ENCODE peak calls at places on chromosomes 3 and 15, in nine cellular contexts. One of them, this sample, is unnamed. For H3K4me1, the result is how much of the 10 kb centered on the place peaks cover.

GRCh38 chr15:59567369-59567768 is 44.2 kb upstream of the GCNT3 start:
- DNase-seq in IMR-90: no peak
- DNase-seq in tibial nerve: no peak
- DNase-seq in spleen: no peak
- DNase-seq in pancreas: no peak
- DNase-seq in Panc1: no peak
- DNase-seq in psoas muscle: no peak
- DNase-seq in suprapubic skin: no peak
- DNase-seq in A549: peak
- DNase-seq in this sample: no peak

GRCh38 chr3:186255703-186256331 is 106.2 kb downstream of the DGKG start:
- DNase-seq in tibial nerve: no peak
- DNase-seq in A549: no peak
- DNase-seq in Panc1: no peak
- DNase-seq in pancreas: peak
- DNase-seq in IMR-90: no peak
- DNase-seq in spleen: peak
- DNase-seq in psoas muscle: no peak
- DNase-seq in suprapubic skin: no peak
- DNase-seq in this sample: no peak

GRCh38 chr3:36907911-36908646 is 36.8 kb downstream of the TRANK1 start:
- DNase-seq in psoas muscle: peak
- DNase-seq in IMR-90: peak
- DNase-seq in pancreas: peak
- DNase-seq in spleen: peak
- DNase-seq in tibial nerve: peak
- DNase-seq in Panc1: peak
- DNase-seq in A549: peak
- DNase-seq in suprapubic skin: no peak
- DNase-seq in this sample: peak

GRCh38 chr15:79282371-79283251 is at the start of gene ANKRD34C:
- DNase-seq in Panc1: no peak
- DNase-seq in psoas muscle: no peak
- DNase-seq in tibial nerve: no peak
- DNase-seq in spleen: no peak
- DNase-seq in suprapubic skin: no peak
- DNase-seq in pancreas: peak
- DNase-seq in A549: no peak
- DNase-seq in IMR-90: no peak
- DNase-seq in this sample: no peak

GRCh38 chr15:67066041-67067021 is 929 bp downstream of the SMAD3 start:
- DNase-seq in IMR-90: peak
- DNase-seq in pancreas: peak
- DNase-seq in psoas muscle: no peak
- DNase-seq in suprapubic skin: no peak
- DNase-seq in Panc1: no peak
- DNase-seq in A549: no peak
- DNase-seq in spleen: peak
- DNase-seq in tibial nerve: no peak
- DNase-seq in this sample: no peak

GRCh38 chr15:25933456-25934158 is 70.5 kb upstream of the ATP10A start:
- DNase-seq in suprapubic skin: no peak
- DNase-seq in IMR-90: peak
- DNase-seq in A549: peak
- DNase-seq in psoas muscle: peak
- DNase-seq in Panc1: peak
- DNase-seq in spleen: peak
- DNase-seq in pancreas: peak
- DNase-seq in tibial nerve: peak
- DNase-seq in this sample: peak

GRCh38 chr3:144770813-144771400 is 799.3 kb downstream of the DIPK2A start:
- DNase-seq in pancreas: no peak
- DNase-seq in Panc1: no peak
- DNase-seq in spleen: no peak
- DNase-seq in psoas muscle: no peak
- DNase-seq in tibial nerve: peak
- DNase-seq in suprapubic skin: no peak
- DNase-seq in IMR-90: peak
- DNase-seq in A549: peak
- DNase-seq in this sample: no peak

GRCh38 chr3:114846252-114846651 is 300.8 kb downstream of the ZBTB20 start:
- DNase-seq in spleen: no peak
- DNase-seq in pancreas: no peak
- DNase-seq in Panc1: no peak
- DNase-seq in suprapubic skin: no peak
- DNase-seq in tibial nerve: no peak
- DNase-seq in A549: no peak
- DNase-seq in IMR-90: no peak
- DNase-seq in psoas muscle: no peak
- DNase-seq in this sample: no peak

GRCh38 chr15:91984006-91984405 is 130.5 kb downstream of the SLCO3A1 start:
- DNase-seq in IMR-90: no peak
- DNase-seq in Panc1: no peak
- DNase-seq in psoas muscle: no peak
- DNase-seq in suprapubic skin: no peak
- DNase-seq in tibial nerve: no peak
- DNase-seq in spleen: no peak
- DNase-seq in pancreas: no peak
- DNase-seq in A549: no peak
- DNase-seq in this sample: no peak

GRCh38 chr3:172646439-172647015 is 64.3 kb downstream of the NCEH1 start:
- DNase-seq in pancreas: no peak
- DNase-seq in suprapubic skin: no peak
- DNase-seq in tibial nerve: peak
- DNase-seq in Panc1: no peak
- DNase-seq in IMR-90: peak
- DNase-seq in psoas muscle: no peak
- DNase-seq in A549: no peak
- DNase-seq in spleen: no peak
- DNase-seq in this sample: peak

GRCh38 chr3:152270145-152270870 is 1.6 kb downstream of the MBNL1 start:
- DNase-seq in psoas muscle: no peak
- DNase-seq in tibial nerve: no peak
- DNase-seq in A549: no peak
- DNase-seq in spleen: no peak
- DNase-seq in IMR-90: no peak
- DNase-seq in Panc1: no peak
- DNase-seq in pancreas: no peak
- DNase-seq in suprapubic skin: no peak
- DNase-seq in this sample: peak

GRCh38 chr3:16286672-16287604 is 21.9 kb downstream of the OXNAD1 start:
- DNase-seq in pancreas: no peak
- DNase-seq in psoas muscle: no peak
- DNase-seq in tibial nerve: no peak
- DNase-seq in Panc1: no peak
- DNase-seq in suprapubic skin: no peak
- DNase-seq in A549: no peak
- DNase-seq in spleen: no peak
- DNase-seq in IMR-90: no peak
- DNase-seq in this sample: no peak

GRCh38 chr3:48466386-48467109 is 20.0 kb downstream of the ATRIP start:
- DNase-seq in psoas muscle: no peak
- DNase-seq in pancreas: peak
- DNase-seq in suprapubic skin: no peak
- DNase-seq in tibial nerve: no peak
- DNase-seq in spleen: peak
- DNase-seq in IMR-90: no peak
- DNase-seq in Panc1: no peak
- DNase-seq in A549: no peak
- DNase-seq in this sample: no peak
- H3K4me1 ChIP-seq in psoas muscle: under half
- H3K4me1 ChIP-seq in pancreas: under half
- H3K4me1 ChIP-seq in suprapubic skin: half or more
- H3K4me1 ChIP-seq in tibial nerve: half or more
- H3K4me1 ChIP-seq in spleen: half or more
- H3K4me1 ChIP-seq in IMR-90: under half
- H3K4me1 ChIP-seq in Panc1: under half
- H3K4me1 ChIP-seq in A549: half or more
- H3K4me1 ChIP-seq in this sample: under half

DNA sequence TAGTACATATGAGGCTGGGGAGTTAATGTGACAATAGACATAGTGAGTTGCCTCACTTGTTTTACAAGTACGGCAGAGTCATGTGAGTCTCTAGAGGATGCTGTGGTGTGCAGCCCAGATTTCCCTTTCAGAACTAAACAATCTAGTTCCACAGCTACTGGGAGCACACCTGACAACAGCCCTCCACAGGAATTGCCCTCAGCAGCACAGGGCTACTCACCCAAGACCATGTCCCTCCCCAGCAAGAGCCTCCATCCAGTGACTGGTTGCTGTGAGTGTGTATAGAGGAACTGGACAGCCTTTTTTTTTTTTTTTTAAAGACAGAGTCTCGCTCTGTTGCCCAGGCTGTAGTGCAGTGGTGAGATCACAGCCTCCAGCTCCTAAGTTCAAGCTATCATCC is 40.2 kb upstream of the UBE2E2 start:
- DNase-seq in suprapubic skin: no peak
- DNase-seq in Panc1: no peak
- DNase-seq in pancreas: no peak
- DNase-seq in IMR-90: no peak
- DNase-seq in A549: no peak
- DNase-seq in spleen: no peak
- DNase-seq in psoas muscle: no peak
- DNase-seq in tibial nerve: no peak
- DNase-seq in this sample: peak
- TF ChIP-seq CTCF in suprapubic skin: no peak
- TF ChIP-seq CTCF in Panc1: no peak
- TF ChIP-seq CTCF in pancreas: no peak
- TF ChIP-seq CTCF in IMR-90: no peak
- TF ChIP-seq CTCF in A549: no peak
- TF ChIP-seq CTCF in spleen: no peak
- TF ChIP-seq CTCF in psoas muscle: no peak
- TF ChIP-seq CTCF in tibial nerve: no peak
- TF ChIP-seq CTCF in this sample: no peak

GRCh38 chr15:41789237-41789636 is 15.0 kb downstream of the MAPKBP1 start:
- DNase-seq in spleen: no peak
- DNase-seq in Panc1: no peak
- DNase-seq in tibial nerve: no peak
- DNase-seq in A549: no peak
- DNase-seq in IMR-90: no peak
- DNase-seq in psoas muscle: no peak
- DNase-seq in suprapubic skin: no peak
- DNase-seq in pancreas: no peak
- DNase-seq in this sample: no peak
- H3K4me1 ChIP-seq in spleen: under half
- H3K4me1 ChIP-seq in Panc1: under half
- H3K4me1 ChIP-seq in tibial nerve: under half
- H3K4me1 ChIP-seq in A549: under half
- H3K4me1 ChIP-seq in IMR-90: under half
- H3K4me1 ChIP-seq in psoas muscle: under half
- H3K4me1 ChIP-seq in suprapubic skin: half or more
- H3K4me1 ChIP-seq in pancreas: under half
- H3K4me1 ChIP-seq in this sample: under half

GRCh38 chr3:123344175-123344908 is 104.5 kb downstream of the ADCY5 start:
- DNase-seq in tibial nerve: no peak
- DNase-seq in spleen: peak
- DNase-seq in IMR-90: peak
- DNase-seq in psoas muscle: no peak
- DNase-seq in Panc1: no peak
- DNase-seq in suprapubic skin: no peak
- DNase-seq in pancreas: no peak
- DNase-seq in A549: no peak
- DNase-seq in this sample: no peak

GRCh38 chr3:123346041-123346440 is 102.8 kb downstream of the ADCY5 start:
- DNase-seq in pancreas: no peak
- DNase-seq in suprapubic skin: no peak
- DNase-seq in IMR-90: no peak
- DNase-seq in Panc1: no peak
- DNase-seq in spleen: peak
- DNase-seq in tibial nerve: no peak
- DNase-seq in A549: no peak
- DNase-seq in psoas muscle: no peak
- DNase-seq in this sample: no peak

GRCh38 chr3:123346726-123347125 is 102.2 kb downstream of the ADCY5 start:
- DNase-seq in A549: no peak
- DNase-seq in suprapubic skin: no peak
- DNase-seq in pancreas: no peak
- DNase-seq in tibial nerve: no peak
- DNase-seq in psoas muscle: no peak
- DNase-seq in Panc1: no peak
- DNase-seq in spleen: peak
- DNase-seq in IMR-90: no peak
- DNase-seq in this sample: no peak

GRCh38 chr3:123343296-123344174 is 105.4 kb downstream of the ADCY5 start:
- DNase-seq in A549: no peak
- DNase-seq in tibial nerve: no peak
- DNase-seq in Panc1: no peak
- DNase-seq in pancreas: no peak
- DNase-seq in suprapubic skin: no peak
- DNase-seq in psoas muscle: no peak
- DNase-seq in IMR-90: no peak
- DNase-seq in spleen: peak
- DNase-seq in this sample: no peak

DNA sequence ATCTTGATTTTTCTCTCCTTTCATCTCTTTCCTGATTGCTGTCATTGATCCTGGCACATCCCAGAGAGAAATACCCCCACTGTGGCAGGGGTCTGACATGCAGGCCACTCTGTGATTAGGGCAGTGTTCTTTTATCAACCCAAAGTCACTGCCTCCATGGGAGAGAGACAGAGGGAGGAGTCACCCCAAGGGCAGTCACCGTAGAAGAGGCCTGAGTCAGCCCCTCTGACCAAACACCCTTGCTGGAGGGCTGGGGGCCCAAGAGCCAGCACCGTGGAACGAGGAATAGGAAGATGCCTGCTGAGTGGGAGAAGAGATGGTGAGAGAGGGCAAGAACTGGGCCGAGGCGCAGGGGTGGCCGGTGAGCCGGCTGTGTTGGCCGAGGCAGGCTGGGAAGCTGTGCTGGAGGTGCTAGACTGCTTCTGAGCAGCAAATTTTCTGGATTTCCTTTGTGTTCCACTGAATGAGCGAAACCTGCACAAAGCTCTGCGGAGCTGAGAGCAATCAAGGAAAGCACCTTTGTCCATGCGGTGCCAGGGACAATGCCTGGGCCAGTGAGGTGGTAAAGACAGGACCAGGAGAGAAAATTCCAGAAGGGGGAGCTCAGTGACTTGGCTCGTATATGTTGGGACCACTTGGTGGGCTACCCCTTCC is 103.8 kb downstream of the ADCY5 start:
- DNase-seq in spleen: peak
- DNase-seq in tibial nerve: no peak
- DNase-seq in Panc1: no peak
- DNase-seq in suprapubic skin: no peak
- DNase-seq in A549: no peak
- DNase-seq in IMR-90: no peak
- DNase-seq in psoas muscle: no peak
- DNase-seq in pancreas: no peak
- DNase-seq in this sample: no peak
- TF ChIP-seq CTCF in spleen: no peak
- TF ChIP-seq CTCF in tibial nerve: no peak
- TF ChIP-seq CTCF in Panc1: no peak
- TF ChIP-seq CTCF in suprapubic skin: no peak
- TF ChIP-seq CTCF in A549: no peak
- TF ChIP-seq CTCF in IMR-90: no peak
- TF ChIP-seq CTCF in psoas muscle: no peak
- TF ChIP-seq CTCF in pancreas: no peak
- TF ChIP-seq CTCF in this sample: no peak